ENCODE peak calls at places on chromosomes 3 and 15, in seven cellular contexts. One of them, this sample, is unnamed.

GRCh38 chr3:46907271-46907670 is 29.8 kb downstream of the PTH1R start:
- DNase-seq in brain pericyte: no peak
- DNase-seq in Daoy: no peak
- DNase-seq in cardiac muscle cell: no peak
- DNase-seq in kidney tubule cell: no peak
- DNase-seq in naive thymus-derived CD4-positive, alpha-beta T cell: no peak
- DNase-seq in HTR-8/SVneo: no peak
- DNase-seq in this sample: no peak

GRCh38 chr15:37015025-37015424 is 85.3 kb downstream of the MEIS2 start:
- DNase-seq in kidney tubule cell: peak; percentile 62
- DNase-seq in HTR-8/SVneo: no peak
- DNase-seq in Daoy: peak; percentile 54
- DNase-seq in naive thymus-derived CD4-positive, alpha-beta T cell: no peak
- DNase-seq in cardiac muscle cell: peak; percentile 19
- DNase-seq in brain pericyte: no peak
- DNase-seq in this sample: peak; percentile 95

GRCh38 chr3:27360113-27361078 is 8.8 kb downstream of the NEK10 start:
- DNase-seq in naive thymus-derived CD4-positive, alpha-beta T cell: no peak
- DNase-seq in kidney tubule cell: peak; percentile 75
- DNase-seq in brain pericyte: peak; percentile 63
- DNase-seq in Daoy: peak; percentile 32
- DNase-seq in cardiac muscle cell: no peak
- DNase-seq in HTR-8/SVneo: no peak
- DNase-seq in this sample: peak; percentile 17

GRCh38 chr15:78077860-78078187 is 313 bp upstream of the TBC1D2B start:
- DNase-seq in HTR-8/SVneo: no peak
- DNase-seq in naive thymus-derived CD4-positive, alpha-beta T cell: no peak
- DNase-seq in brain pericyte: no peak
- DNase-seq in kidney tubule cell: no peak
- DNase-seq in cardiac muscle cell: no peak
- DNase-seq in Daoy: no peak
- DNase-seq in this sample: no peak

GRCh38 chr3:178325330-178325729 is 210.9 kb upstream of the KCNMB2 start:
- DNase-seq in naive thymus-derived CD4-positive, alpha-beta T cell: no peak
- DNase-seq in kidney tubule cell: peak; percentile 23
- DNase-seq in brain pericyte: peak; percentile 12
- DNase-seq in Daoy: no peak
- DNase-seq in cardiac muscle cell: no peak
- DNase-seq in HTR-8/SVneo: no peak
- DNase-seq in this sample: peak; percentile 24

GRCh38 chr3:173622156-173622555 is 224.6 kb downstream of the NLGN1 start:
- DNase-seq in cardiac muscle cell: no peak
- DNase-seq in brain pericyte: no peak
- DNase-seq in naive thymus-derived CD4-positive, alpha-beta T cell: no peak
- DNase-seq in HTR-8/SVneo: no peak
- DNase-seq in Daoy: no peak
- DNase-seq in kidney tubule cell: no peak
- DNase-seq in this sample: no peak

GRCh38 chr15:89551502-89551901 is 23.8 kb upstream of the TICRR start:
- DNase-seq in naive thymus-derived CD4-positive, alpha-beta T cell: no peak
- DNase-seq in HTR-8/SVneo: no peak
- DNase-seq in brain pericyte: no peak
- DNase-seq in Daoy: no peak
- DNase-seq in kidney tubule cell: peak; percentile 9
- DNase-seq in cardiac muscle cell: no peak
- DNase-seq in this sample: no peak

GRCh38 chr3:123776383-123776782 is 107.7 kb downstream of the MYLK start:
- DNase-seq in naive thymus-derived CD4-positive, alpha-beta T cell: no peak
- DNase-seq in cardiac muscle cell: no peak
- DNase-seq in HTR-8/SVneo: no peak
- DNase-seq in Daoy: no peak
- DNase-seq in kidney tubule cell: no peak
- DNase-seq in brain pericyte: no peak
- DNase-seq in this sample: no peak

GRCh38 chr3:169661567-169662214 is 1.8 kb downstream of the MECOM start:
- DNase-seq in Daoy: peak; percentile 79
- DNase-seq in kidney tubule cell: peak; percentile 59
- DNase-seq in brain pericyte: no peak
- DNase-seq in cardiac muscle cell: peak; percentile 70
- DNase-seq in naive thymus-derived CD4-positive, alpha-beta T cell: peak; percentile 11
- DNase-seq in HTR-8/SVneo: peak; percentile 23
- DNase-seq in this sample: peak; percentile 23

GRCh38 chr3:180913582-180914404 is 1.3 kb downstream of the FXR1 start:
- DNase-seq in naive thymus-derived CD4-positive, alpha-beta T cell: no peak
- DNase-seq in brain pericyte: no peak
- DNase-seq in HTR-8/SVneo: no peak
- DNase-seq in Daoy: no peak
- DNase-seq in kidney tubule cell: peak; percentile 4
- DNase-seq in cardiac muscle cell: peak; percentile 19
- DNase-seq in this sample: peak; percentile 17

GRCh38 chr15:85625856-85626255 is 168.9 kb downstream of the KLHL25 start:
- DNase-seq in kidney tubule cell: no peak
- DNase-seq in Daoy: peak; percentile 39
- DNase-seq in cardiac muscle cell: no peak
- DNase-seq in brain pericyte: no peak
- DNase-seq in naive thymus-derived CD4-positive, alpha-beta T cell: no peak
- DNase-seq in HTR-8/SVneo: no peak
- DNase-seq in this sample: peak; percentile 55

GRCh38 chr3:5499404-5499803 is 311.9 kb downstream of the EDEM1 start:
- DNase-seq in kidney tubule cell: no peak
- DNase-seq in cardiac muscle cell: no peak
- DNase-seq in naive thymus-derived CD4-positive, alpha-beta T cell: no peak
- DNase-seq in HTR-8/SVneo: no peak
- DNase-seq in brain pericyte: no peak
- DNase-seq in Daoy: no peak
- DNase-seq in this sample: no peak

GRCh38 chr15:52100807-52101206 is 11.8 kb downstream of the BCL2L10 start:
- DNase-seq in HTR-8/SVneo: no peak
- DNase-seq in brain pericyte: peak; percentile 96
- DNase-seq in cardiac muscle cell: no peak
- DNase-seq in naive thymus-derived CD4-positive, alpha-beta T cell: no peak
- DNase-seq in Daoy: peak; percentile 99
- DNase-seq in kidney tubule cell: peak; percentile 89
- DNase-seq in this sample: peak; percentile 97

GRCh38 chr3:30688776-30689175 is 82.4 kb downstream of the TGFBR2 start:
- DNase-seq in naive thymus-derived CD4-positive, alpha-beta T cell: no peak
- DNase-seq in HTR-8/SVneo: no peak
- DNase-seq in kidney tubule cell: peak; percentile 79
- DNase-seq in cardiac muscle cell: no peak
- DNase-seq in brain pericyte: no peak
- DNase-seq in Daoy: peak; percentile 33
- DNase-seq in this sample: peak; percentile 77

GRCh38 chr15:28944696-28945300 is 59.0 kb downstream of the APBA2 start:
- DNase-seq in HTR-8/SVneo: no peak
- DNase-seq in Daoy: no peak
- DNase-seq in kidney tubule cell: no peak
- DNase-seq in cardiac muscle cell: no peak
- DNase-seq in naive thymus-derived CD4-positive, alpha-beta T cell: no peak
- DNase-seq in brain pericyte: no peak
- DNase-seq in this sample: no peak

GRCh38 chr15:89057506-89058133 is 30.6 kb upstream of the ABHD2 start:
- DNase-seq in kidney tubule cell: peak; percentile 78
- DNase-seq in brain pericyte: no peak
- DNase-seq in cardiac muscle cell: peak; percentile 76
- DNase-seq in Daoy: peak; percentile 70
- DNase-seq in HTR-8/SVneo: peak; percentile 79
- DNase-seq in naive thymus-derived CD4-positive, alpha-beta T cell: peak; percentile 87
- DNase-seq in this sample: peak; percentile 75

GRCh38 chr3:58092516-58092915 is 84.3 kb downstream of the FLNB start:
- DNase-seq in cardiac muscle cell: no peak
- DNase-seq in brain pericyte: no peak
- DNase-seq in HTR-8/SVneo: no peak
- DNase-seq in kidney tubule cell: no peak
- DNase-seq in naive thymus-derived CD4-positive, alpha-beta T cell: no peak
- DNase-seq in Daoy: no peak
- DNase-seq in this sample: no peak

GRCh38 chr3:45064512-45065372 is 38.6 kb downstream of the CLEC3B start:
- DNase-seq in cardiac muscle cell: no peak
- DNase-seq in brain pericyte: no peak
- DNase-seq in naive thymus-derived CD4-positive, alpha-beta T cell: no peak
- DNase-seq in kidney tubule cell: peak; percentile 87
- DNase-seq in HTR-8/SVneo: no peak
- DNase-seq in Daoy: peak; percentile 64
- DNase-seq in this sample: peak; percentile 98

GRCh38 chr15:40330368-40330836 is 6.9 kb downstream of the INAFM2 start:
- DNase-seq in brain pericyte: no peak
- DNase-seq in kidney tubule cell: peak; percentile 46
- DNase-seq in Daoy: peak; percentile 18
- DNase-seq in naive thymus-derived CD4-positive, alpha-beta T cell: no peak
- DNase-seq in HTR-8/SVneo: no peak
- DNase-seq in cardiac muscle cell: peak; percentile 95
- DNase-seq in this sample: peak; percentile 65

GRCh38 chr3:45234250-45234649 is 8.2 kb upstream of the TMEM158 start:
- DNase-seq in cardiac muscle cell: no peak
- DNase-seq in kidney tubule cell: peak; percentile 32
- DNase-seq in Daoy: no peak
- DNase-seq in naive thymus-derived CD4-positive, alpha-beta T cell: no peak
- DNase-seq in HTR-8/SVneo: no peak
- DNase-seq in brain pericyte: no peak
- DNase-seq in this sample: no peak

GRCh38 chr15:80779658-80780415 is 667 bp downstream of the CEMIP start:
- DNase-seq in brain pericyte: no peak
- DNase-seq in kidney tubule cell: peak; percentile 53
- DNase-seq in HTR-8/SVneo: peak; percentile 28
- DNase-seq in cardiac muscle cell: peak; percentile 42
- DNase-seq in naive thymus-derived CD4-positive, alpha-beta T cell: no peak
- DNase-seq in Daoy: peak; percentile 64
- DNase-seq in this sample: peak; percentile 43

GRCh38 chr3:47365213-47366153 is 15.3 kb upstream of the PTPN23 start:
- DNase-seq in kidney tubule cell: no peak
- DNase-seq in cardiac muscle cell: no peak
- DNase-seq in Daoy: peak; percentile 66
- DNase-seq in brain pericyte: no peak
- DNase-seq in naive thymus-derived CD4-positive, alpha-beta T cell: no peak
- DNase-seq in HTR-8/SVneo: no peak
- DNase-seq in this sample: peak; percentile 89

GRCh38 chr3:149475451-149476060 is 1.1 kb downstream of the TM4SF4 start:
- DNase-seq in brain pericyte: no peak
- DNase-seq in kidney tubule cell: no peak
- DNase-seq in cardiac muscle cell: no peak
- DNase-seq in Daoy: no peak
- DNase-seq in naive thymus-derived CD4-positive, alpha-beta T cell: no peak
- DNase-seq in HTR-8/SVneo: no peak
- DNase-seq in this sample: no peak

GRCh38 chr3:128180446-128180845 is 27.2 kb downstream of the EEFSEC start:
- DNase-seq in brain pericyte: no peak
- DNase-seq in naive thymus-derived CD4-positive, alpha-beta T cell: no peak
- DNase-seq in kidney tubule cell: no peak
- DNase-seq in Daoy: no peak
- DNase-seq in cardiac muscle cell: no peak
- DNase-seq in HTR-8/SVneo: no peak
- DNase-seq in this sample: peak; percentile 29

GRCh38 chr15:69290346-69291164 is 8.2 kb upstream of the PAQR5 start:
- DNase-seq in brain pericyte: no peak
- DNase-seq in HTR-8/SVneo: no peak
- DNase-seq in kidney tubule cell: no peak
- DNase-seq in cardiac muscle cell: no peak
- DNase-seq in Daoy: no peak
- DNase-seq in naive thymus-derived CD4-positive, alpha-beta T cell: no peak
- DNase-seq in this sample: no peak

GRCh38 chr3:157142315-157142714 is 17.6 kb downstream of the CCNL1 start:
- DNase-seq in naive thymus-derived CD4-positive, alpha-beta T cell: no peak
- DNase-seq in brain pericyte: no peak
- DNase-seq in kidney tubule cell: no peak
- DNase-seq in cardiac muscle cell: no peak
- DNase-seq in HTR-8/SVneo: no peak
- DNase-seq in Daoy: no peak
- DNase-seq in this sample: no peak

GRCh38 chr3:135667061-135667460 is 298.5 kb upstream of the PPP2R3A start:
- DNase-seq in Daoy: no peak
- DNase-seq in brain pericyte: no peak
- DNase-seq in naive thymus-derived CD4-positive, alpha-beta T cell: no peak
- DNase-seq in cardiac muscle cell: no peak
- DNase-seq in HTR-8/SVneo: no peak
- DNase-seq in kidney tubule cell: no peak
- DNase-seq in this sample: no peak

GRCh38 chr15:29278436-29279099 is 8.9 kb upstream of the NSMCE3 start:
- DNase-seq in HTR-8/SVneo: peak; percentile 22
- DNase-seq in brain pericyte: peak; percentile 21
- DNase-seq in Daoy: peak; percentile 84
- DNase-seq in kidney tubule cell: peak; percentile 95
- DNase-seq in cardiac muscle cell: peak; percentile 24
- DNase-seq in naive thymus-derived CD4-positive, alpha-beta T cell: no peak
- DNase-seq in this sample: peak; percentile 78

GRCh38 chr3:65749066-65749465 is 289.7 kb downstream of the MAGI1 start:
- DNase-seq in Daoy: no peak
- DNase-seq in HTR-8/SVneo: no peak
- DNase-seq in kidney tubule cell: no peak
- DNase-seq in brain pericyte: no peak
- DNase-seq in naive thymus-derived CD4-positive, alpha-beta T cell: no peak
- DNase-seq in cardiac muscle cell: no peak
- DNase-seq in this sample: no peak

This sample was measured in RPMI7951.